ENCODE peak calls at places on chromosomes 4 and X, in nine cellular contexts. C is OCI-LY7; L is GM12865; X is endothelial cell; Y is right lobe of liver; Z is transverse colon; K is upper lobe of right lung; B is epithelial cell of proximal tubule; V is CD4-positive, alpha-beta T cell. F is an unnamed sample.

GRCh38 chrX:69388526-69388925 is 115.6 kb upstream of the NALF2 start:
- DNase-seq in L (no peak), X (no peak), V (no peak), Z (no peak), Y (no peak), C (no peak), B (no peak), K (no peak), F (no peak)

GRCh38 chr4:83231620-83232056 is 53.0 kb downstream of the COQ2 start:
- DNase-seq in L (peak), C (peak), B (no peak), V (no peak), Z (no peak), K (no peak), Y (no peak), X (no peak), F (peak)

GRCh38 chrX:151702741-151703352 is 7.6 kb downstream of the PRRG3 start:
- DNase-seq in L (no peak), B (no peak), Y (no peak), C (no peak), X (no peak), K (no peak), V (no peak), Z (no peak), F (no peak)

GRCh38 chrX:110847334-110847733 is 51.7 kb upstream of the CHRDL1 start:
- DNase-seq in B (no peak), K (no peak), Z (no peak), Y (no peak), V (no peak), C (peak), X (peak), L (peak), F (no peak)

GRCh38 chrX:14032383-14032782 is 2.7 kb upstream of the GEMIN8 start:
- DNase-seq in X (peak), V (peak), Z (peak), B (no peak), L (peak), K (no peak), Y (no peak), C (peak), F (peak)

GRCh38 chr4:26120098-26120795 is 200.6 kb upstream of the RBPJ start:
- DNase-seq in Z (no peak), C (no peak), V (no peak), X (no peak), B (no peak), K (no peak), L (no peak), Y (no peak), F (no peak)

GRCh38 chrX:44253573-44253942 is 89.9 kb downstream of the EFHC2 start:
- DNase-seq in B (no peak), V (no peak), C (no peak), Y (no peak), L (no peak), X (no peak), Z (no peak), K (no peak), F (no peak)

GRCh38 chr4:153497091-153497531 is 31.0 kb downstream of the TMEM131L start:
- DNase-seq in C (peak), X (no peak), V (no peak), L (peak), Z (no peak), B (peak), K (no peak), Y (no peak), F (peak)

GRCh38 chr4:121934635-121935034 is 17.2 kb downstream of the TRPC3 start:
- DNase-seq in Z (no peak), V (no peak), L (no peak), X (no peak), Y (no peak), B (no peak), C (no peak), K (no peak), F (no peak)

DNA sequence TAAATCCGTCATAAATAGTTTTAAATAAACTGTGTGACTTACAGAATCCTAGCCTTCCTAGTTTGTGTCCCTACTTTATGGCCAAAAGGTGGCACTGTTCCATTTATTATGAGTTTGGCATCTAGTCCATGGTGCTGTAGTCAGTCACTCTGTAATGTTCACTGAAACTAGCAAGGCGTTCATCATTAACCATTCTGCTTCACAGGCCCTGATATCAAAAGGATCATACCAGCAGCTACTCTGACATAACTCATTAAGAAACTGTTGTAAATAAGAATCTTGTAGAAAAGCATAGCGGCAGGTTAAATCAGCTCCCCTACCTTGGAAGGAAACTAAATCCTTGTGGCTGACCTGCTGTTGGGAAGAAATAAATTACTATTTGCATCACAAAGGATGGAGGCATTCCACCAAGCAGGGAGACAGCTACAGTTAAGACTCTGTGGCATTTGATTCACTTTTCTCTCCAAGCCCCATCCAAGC is 919.6 kb upstream of the DIAPH2 start:
- DNase-seq in Z (no peak), L (peak), V (no peak), K (no peak), C (peak), Y (peak), X (no peak), B (peak), F (no peak)
- TF ChIP-seq CTCF in Z (peak), L (peak), V (no peak), K (peak), C (peak), Y (peak), X (peak), B (peak), F (no peak)

DNA sequence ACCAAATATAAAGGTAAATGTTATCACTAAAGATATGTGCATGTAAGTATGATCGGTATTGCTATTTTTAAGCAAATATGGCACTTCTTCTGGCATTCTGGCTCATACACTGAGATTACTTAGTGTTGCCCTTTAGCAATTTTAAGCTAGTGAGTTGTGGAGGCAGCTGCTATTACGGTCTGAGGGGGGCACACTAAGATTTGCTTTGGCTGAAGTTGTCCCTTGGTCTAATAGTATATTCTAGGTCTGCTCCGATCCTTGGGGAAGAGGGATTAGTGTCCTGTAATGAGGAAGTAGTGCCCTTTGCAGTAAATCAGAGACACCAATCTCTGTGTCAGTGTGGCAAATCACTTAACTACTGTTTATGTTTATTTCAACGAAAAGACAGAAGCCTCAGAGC is 196.5 kb upstream of the FTHL17 start:
- DNase-seq in K (no peak), L (no peak), B (no peak), X (no peak), Z (no peak), C (peak), Y (no peak), V (no peak), F (no peak)
- TF ChIP-seq CTCF in K (no peak), L (no peak), B (no peak), X (no peak), Z (no peak), C (peak), Y (peak), V (no peak), F (no peak)

GRCh38 chr4:169791527-169792156 is 33.9 kb upstream of the HPF1 start:
- DNase-seq in C (no peak), X (peak), Y (peak), K (no peak), B (no peak), V (no peak), L (peak), Z (peak), F (peak)
- TF ChIP-seq CTCF in C (peak), X (peak), Y (peak), K (peak), B (peak), V (no peak), L (no peak), Z (peak), F (no peak)

GRCh38 chrX:10855845-10856244 is 235.5 kb upstream of the MID1 start:
- DNase-seq in B (no peak), C (no peak), Y (no peak), Z (no peak), X (no peak), L (no peak), K (no peak), V (no peak), F (no peak)

GRCh38 chrX:10859353-10859752 is 239.0 kb upstream of the MID1 start:
- DNase-seq in C (no peak), V (no peak), K (no peak), B (no peak), Z (no peak), L (peak), Y (no peak), X (no peak), F (no peak)

GRCh38 chrX:10856797-10857196 is 236.4 kb upstream of the MID1 start:
- DNase-seq in L (no peak), Z (no peak), K (no peak), V (no peak), C (no peak), Y (no peak), X (no peak), B (no peak), F (no peak)

GRCh38 chrX:10851809-10852208 is 231.4 kb upstream of the MID1 start:
- DNase-seq in Z (no peak), V (no peak), L (no peak), B (no peak), K (no peak), X (no peak), C (no peak), Y (no peak), F (no peak)

DNA sequence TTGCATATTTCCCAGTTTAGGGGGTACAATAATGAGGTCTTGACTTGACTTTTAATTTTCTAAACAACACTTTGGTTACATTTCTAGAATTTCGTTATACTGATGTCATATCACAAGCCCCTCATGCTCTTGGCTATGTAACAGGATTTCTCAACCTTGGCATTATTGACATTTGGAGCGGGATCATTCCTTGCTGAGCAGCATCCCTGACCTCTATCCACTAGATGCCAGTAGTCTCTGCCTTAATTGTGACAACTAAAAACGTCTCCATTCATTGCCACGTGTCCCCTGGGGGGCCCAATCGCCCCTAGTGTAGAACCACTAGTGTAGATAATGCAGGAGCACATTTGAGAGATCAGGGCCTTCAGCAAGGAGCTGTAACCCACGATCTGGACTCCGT is 234.2 kb upstream of the MID1 start:
- DNase-seq in L (no peak), X (no peak), Y (no peak), B (no peak), C (no peak), K (no peak), V (no peak), Z (no peak), F (no peak)
- TF ChIP-seq CTCF in L (no peak), X (no peak), Y (no peak), B (no peak), C (no peak), K (no peak), V (no peak), Z (no peak), F (no peak)

GRCh38 chr4:76584235-76585152 is 149.5 kb downstream of the SHROOM3 start:
- DNase-seq in V (no peak), Z (no peak), B (no peak), K (no peak), C (no peak), Y (no peak), X (no peak), L (no peak), F (no peak)

GRCh38 chr4:76588268-76588667 is 153.2 kb downstream of the SHROOM3 start:
- DNase-seq in X (no peak), Y (no peak), K (no peak), L (no peak), B (no peak), C (no peak), Z (no peak), V (no peak), F (no peak)

GRCh38 chr4:76582817-76583087 is 147.7 kb downstream of the SHROOM3 start:
- DNase-seq in C (no peak), V (no peak), Y (no peak), L (no peak), K (no peak), B (no peak), Z (no peak), X (no peak), F (no peak)

GRCh38 chr4:76585270-76585669 is 150.2 kb downstream of the SHROOM3 start:
- DNase-seq in L (no peak), B (no peak), Z (no peak), X (no peak), K (no peak), Y (no peak), C (no peak), V (no peak), F (no peak)

GRCh38 chr4:76585897-76586360 is 150.9 kb downstream of the SHROOM3 start:
- DNase-seq in K (peak), Z (peak), V (no peak), X (peak), L (peak), C (no peak), B (no peak), Y (peak), F (peak)
- TF ChIP-seq CTCF in K (peak), Z (no peak), V (no peak), X (peak), L (no peak), C (no peak), B (peak), Y (peak), F (no peak)

DNA sequence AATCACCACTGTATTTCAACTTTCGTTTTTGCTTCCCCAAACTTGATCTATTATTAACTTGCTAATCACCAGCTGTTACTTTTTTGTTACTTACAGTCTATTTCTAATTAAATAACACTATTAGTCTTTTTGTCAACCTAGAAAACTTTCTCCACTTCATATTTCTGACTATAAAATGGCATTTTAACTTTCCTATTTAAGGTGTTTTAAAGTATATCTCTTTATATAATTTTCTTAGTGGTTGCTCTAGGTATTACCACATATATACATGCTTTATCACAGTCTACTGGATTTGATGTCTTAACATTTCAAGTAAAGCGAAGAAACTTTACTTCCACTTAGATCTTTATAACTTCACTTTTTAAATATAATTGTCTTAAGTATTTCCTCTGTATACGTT is 421.2 kb downstream of the DCAF12L2 start:
- DNase-seq in Y (no peak), X (no peak), K (no peak), L (no peak), C (no peak), B (no peak), Z (no peak), V (no peak), F (no peak)
- TF ChIP-seq CTCF in Y (no peak), X (peak), K (no peak), L (no peak), C (peak), B (no peak), Z (no peak), V (no peak), F (no peak)

GRCh38 chrX:119654112-119654531 is 38.8 kb downstream of the SEPTIN6 start:
- DNase-seq in Y (no peak), B (no peak), K (no peak), X (no peak), Z (no peak), V (no peak), C (no peak), L (no peak), F (no peak)
- TF ChIP-seq CTCF in Y (no peak), B (no peak), K (no peak), X (no peak), Z (no peak), V (no peak), C (no peak), L (no peak), F (no peak)